ENCODE peak calls at places on chromosomes 2 and 18, in five cellular contexts. L is lower lobe of right lung, U is tibial artery, D is neural progenitor cell, K is GM12878. C is an unnamed sample.

GRCh38 chr2:212288308-212288707 is 250.3 kb downstream of the ERBB4 start:
- DNase-seq in K (no peak), L (peak; percentile 21), D (no peak), U (no peak), C (no peak)

GRCh38 chr2:66508358-66509071 is 73.6 kb downstream of the MEIS1 start:
- DNase-seq in D (peak; percentile 27), K (no peak), U (no peak), L (no peak), C (no peak)

GRCh38 chr2:16656784-16657391 is 8.7 kb downstream of the CYRIA start:
- DNase-seq in K (peak; percentile 83), U (peak; percentile 69), D (no peak), L (peak; percentile 56), C (no peak)

GRCh38 chr2:226031962-226032441 is 632.5 kb downstream of the NYAP2 start:
- DNase-seq in U (no peak), K (no peak), D (peak; percentile 41), L (no peak), C (peak; percentile 41)

GRCh38 chr2:140988597-140988996 is 1142.2 kb downstream of the LRP1B start:
- DNase-seq in K (no peak), D (no peak), U (no peak), L (no peak), C (no peak)

GRCh38 chr18:60649107-60649506 is 276.5 kb upstream of the MC4R start:
- DNase-seq in L (no peak), U (no peak), K (peak; percentile 37), D (no peak), C (no peak)

GRCh38 chr2:109016376-109016775 is 27.4 kb upstream of the EDAR start:
- DNase-seq in U (no peak), D (no peak), K (no peak), L (no peak), C (no peak)

GRCh38 chr18:76363451-76364120 is 131.5 kb downstream of the ZNF516 start:
- DNase-seq in K (no peak), L (no peak), U (no peak), D (no peak), C (no peak)

GRCh38 chr2:197675246-197675645 is at the start of gene RFTN2:
- DNase-seq in D (no peak), K (no peak), U (no peak), L (no peak), C (no peak)

GRCh38 chr2:216880509-216881184 is 20.8 kb upstream of the TNP1 start:
- DNase-seq in D (no peak), U (no peak), K (no peak), L (no peak), C (peak; percentile 59)

GRCh38 chr18:67477522-67477921 is 39.0 kb downstream of the DSEL start:
- DNase-seq in L (no peak), K (no peak), D (no peak), U (no peak), C (no peak)

GRCh38 chr2:159208449-159208848 is 78.1 kb downstream of the WDSUB1 start:
- DNase-seq in K (no peak), D (no peak), L (no peak), U (no peak), C (no peak)

GRCh38 chr18:62420513-62421209 is 95.6 kb downstream of the TNFRSF11A start:
- DNase-seq in U (peak; percentile 47), D (no peak), L (no peak), K (peak; percentile 62), C (no peak)

GRCh38 chr18:2406544-2406943 is 164.8 kb downstream of the METTL4 start:
- DNase-seq in L (no peak), U (no peak), D (no peak), K (no peak), C (no peak)

GRCh38 chr2:203579131-203579643 is 44.1 kb upstream of the RAPH1 start:
- DNase-seq in K (peak; percentile 63), L (peak; percentile 51), D (no peak), U (no peak), C (no peak)

GRCh38 chr2:191678437-191679110 is 638 bp downstream of the NABP1 start:
- DNase-seq in D (peak; percentile 52), L (peak; percentile 74), K (no peak), U (peak; percentile 52), C (peak; percentile 85)

GRCh38 chr2:220913384-220913783 is 658.7 kb downstream of the EPHA4 start:
- DNase-seq in L (no peak), U (no peak), K (no peak), D (no peak), C (no peak)

GRCh38 chr2:30236591-30237245 is 5.4 kb downstream of the LBH start:
- DNase-seq in L (no peak), D (no peak), K (no peak), U (no peak), C (no peak)

GRCh38 chr2:85215074-85216050 is 82.2 kb downstream of the TCF7L1 start:
- DNase-seq in U (no peak), K (no peak), D (peak; percentile 79), L (no peak), C (peak; percentile 87)

GRCh38 chr2:172096661-172097547 is 5.8 kb downstream of the DLX2 start:
- DNase-seq in D (peak; percentile 61), U (no peak), K (no peak), L (no peak), C (peak; percentile 51)

GRCh38 chr2:170465241-170465640 is 249.9 kb upstream of the SP5 start:
- DNase-seq in U (no peak), K (no peak), D (no peak), L (no peak), C (peak; percentile 43)

GRCh38 chr2:152583512-152584188 is 133.6 kb downstream of the PRPF40A start:
- DNase-seq in D (no peak), L (no peak), K (no peak), U (no peak), C (no peak)

GRCh38 chr18:48833701-48834394 is 116.9 kb downstream of the SMAD7 start:
- DNase-seq in K (no peak), L (peak; percentile 47), U (peak; percentile 23), D (no peak), C (no peak)

GRCh38 chr2:71223767-71224333 is 3.1 kb downstream of the PAIP2B start:
- DNase-seq in L (no peak), K (no peak), U (peak; percentile 24), D (peak; percentile 80), C (peak; percentile 88)

GRCh38 chr18:52288403-52289004 is 51.5 kb upstream of the DCC start:
- DNase-seq in D (peak; percentile 66), U (no peak), K (no peak), L (peak; percentile 51), C (no peak)

DNA sequence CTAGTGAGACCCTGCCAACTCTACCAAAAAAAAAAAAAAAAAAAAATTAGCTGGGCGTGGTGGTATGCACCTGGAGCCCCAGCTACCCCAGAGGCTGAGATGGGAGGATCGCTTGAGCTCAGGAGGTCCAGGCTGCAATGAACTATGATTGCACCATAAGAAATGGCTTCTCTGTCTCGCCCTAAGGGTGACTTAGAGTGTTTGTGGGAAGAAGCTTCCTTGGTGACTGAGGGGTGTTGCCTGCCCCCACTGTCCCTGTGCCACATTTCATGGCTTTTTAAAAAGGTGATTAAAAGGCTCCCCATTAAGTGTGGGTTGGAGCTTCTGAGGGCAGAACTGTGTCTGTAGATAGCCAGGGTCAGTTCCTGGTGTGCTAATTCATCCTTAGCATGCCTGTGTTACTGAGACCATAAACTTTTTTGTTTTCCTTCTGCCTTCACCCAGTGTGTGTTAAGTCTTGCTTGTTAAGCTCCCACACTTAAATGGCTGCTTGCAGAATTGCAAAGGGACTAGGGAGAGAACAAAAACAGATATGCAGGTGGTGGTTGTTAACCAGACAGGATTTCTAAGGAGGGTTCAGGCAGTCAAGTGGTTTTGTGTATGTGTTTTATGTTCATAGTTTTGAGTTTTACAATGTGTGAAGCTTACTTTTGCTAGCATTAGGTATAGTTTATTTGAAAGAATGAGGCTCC is 14.3 kb downstream of the CERS6 start:
- DNase-seq in L (no peak), U (no peak), K (no peak), D (peak; percentile 71), C (no peak)
- H3K4me1 ChIP-seq in L (peaks cover 22% of the 10 kb centered on the region), U (no peaks in the 10 kb centered on the region), K (peaks cover 54% of the 10 kb centered on the region), D (peaks cover 67% of the 10 kb centered on the region), C (no peaks in the 10 kb centered on the region)

GRCh38 chr2:120231564-120231973 is 8.4 kb upstream of the TMEM185B start:
- DNase-seq in K (no peak), U (no peak), L (no peak), D (no peak), C (no peak)
- H3K4me3 ChIP-seq in K (peak overlapping the region; percentile 89), U (peak overlapping the region; percentile 51), L (peak overlapping the region; percentile 56), D (no peak overlapping the region), C (no peak overlapping the region)

GRCh38 chr2:3493610-3493997 is 25.7 kb downstream of the ADI1 start:
- DNase-seq in L (no peak), K (no peak), D (peak; percentile 57), U (no peak), C (no peak)

GRCh38 chr2:3490191-3491158 is 28.9 kb downstream of the ADI1 start:
- DNase-seq in K (no peak), D (no peak), L (peak; percentile 40), U (no peak), C (peak; percentile 31)

GRCh38 chr2:3492951-3493609 is 26.3 kb downstream of the ADI1 start:
- DNase-seq in D (no peak), K (no peak), L (no peak), U (peak; percentile 62), C (no peak)

GRCh38 chr2:3491306-3491705 is 28.0 kb downstream of the ADI1 start:
- DNase-seq in K (no peak), L (peak; percentile 10), U (no peak), D (no peak), C (peak; percentile 43)

DNA sequence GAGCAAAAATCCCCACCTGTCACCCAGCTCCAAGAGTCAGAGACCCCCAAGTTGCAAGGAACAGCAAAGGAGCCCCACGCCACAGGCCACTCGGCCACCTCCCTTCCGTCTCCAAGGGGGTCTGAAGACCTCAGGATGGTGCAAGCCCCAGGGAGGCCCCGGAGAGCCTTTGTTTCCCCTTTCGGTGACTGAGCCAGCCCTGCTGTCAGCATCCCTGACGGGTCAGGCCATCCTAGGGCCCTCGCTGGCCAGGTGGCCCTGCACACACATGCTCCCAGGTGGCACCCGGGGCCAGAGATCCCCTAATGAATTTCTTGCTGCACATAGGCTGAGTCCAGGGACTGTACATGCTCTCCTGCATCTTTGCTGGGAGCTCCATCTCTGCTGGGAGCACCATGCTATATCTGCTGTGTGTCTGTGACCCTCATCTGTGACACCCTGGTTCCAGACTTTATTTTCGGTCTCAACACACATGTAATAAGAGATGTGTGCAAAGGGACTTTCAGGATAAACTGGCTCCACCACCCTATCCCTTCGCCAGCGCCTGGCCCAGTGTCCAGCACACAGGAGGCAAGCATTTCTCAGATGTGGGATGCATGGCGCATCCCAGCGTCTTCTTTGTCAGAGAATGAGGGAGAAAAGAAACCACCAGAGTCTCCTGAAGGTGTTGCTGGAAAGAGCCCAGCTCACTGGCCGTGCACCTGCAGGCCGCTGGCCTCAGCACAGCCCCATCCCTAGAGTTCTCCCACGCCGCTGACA is 27.4 kb downstream of the ADI1 start:
- DNase-seq in K (no peak), L (peak; percentile 35), U (no peak), D (no peak), C (no peak)
- H3K4me1 ChIP-seq in K (no peaks in the 10 kb centered on the region), L (no peaks in the 10 kb centered on the region), U (no peaks in the 10 kb centered on the region), D (peaks cover 9% of the 10 kb centered on the region), C (no peaks in the 10 kb centered on the region)

DNA sequence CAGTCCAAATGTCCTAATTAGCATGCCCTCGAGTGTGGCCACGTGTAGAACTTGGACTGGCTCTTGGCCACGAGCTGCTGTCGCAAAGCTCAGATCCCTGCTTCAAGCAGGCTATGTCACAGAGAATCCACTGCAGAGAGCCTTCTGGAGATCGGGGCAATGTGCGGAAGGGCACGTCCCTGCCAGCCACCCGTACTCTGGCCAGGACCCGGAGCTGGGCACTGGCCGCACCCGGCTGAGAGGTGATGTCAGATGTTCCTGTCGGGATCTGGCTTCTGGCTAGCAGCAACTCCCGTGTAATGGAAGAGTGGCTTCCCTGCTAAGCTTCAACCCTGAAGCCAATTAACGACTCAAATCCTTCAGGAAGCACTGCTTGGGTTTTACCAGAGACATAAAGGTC is 432.7 kb upstream of the ID2 start:
- DNase-seq in K (no peak), D (no peak), L (no peak), U (peak; percentile 56), C (no peak)
- H3K4me3 ChIP-seq in K (no peak overlapping the region), D (no peak overlapping the region), L (no peak overlapping the region), U (peak overlapping the region; percentile 32), C (no peak overlapping the region)